ENCODE peak calls at places on chromosomes 12 and 14, in five cellular contexts. J is naive thymus-derived CD8-positive, alpha-beta T cell; E is SK-N-SH; S is suprapubic skin; L is T follicular helper cell. B is an unnamed sample.

GRCh38 chr14:50835280-50835679 is 4.3 kb upstream of the NIN start:
- DNase-seq in S (no peak), E (no peak), L (no peak), J (no peak), B (no peak)

GRCh38 chr12:70854138-70854537 is 66.4 kb downstream of the PTPRR start:
- DNase-seq in J (no peak), S (no peak), E (no peak), L (no peak), B (no peak)

GRCh38 chr14:100176811-100177327 is 17.4 kb upstream of the DEGS2 start:
- DNase-seq in L (no peak), S (no peak), J (no peak), E (no peak), B (no peak)

GRCh38 chr12:28223853-28224252 is 33.6 kb downstream of the CCDC91 start:
- DNase-seq in J (no peak), L (no peak), E (no peak), S (no peak), B (no peak)

GRCh38 chr12:13277278-13277677 is 80.8 kb downstream of the EMP1 start:
- DNase-seq in J (no peak), E (no peak), S (no peak), L (no peak), B (no peak)

GRCh38 chr12:115230576-115230975 is 546.6 kb upstream of the TBX3 start:
- DNase-seq in E (no peak), J (no peak), L (no peak), S (no peak), B (no peak)

GRCh38 chr12:47067778-47068431 is 11.5 kb upstream of the PCED1B start:
- DNase-seq in E (no peak), J (no peak), L (no peak), S (no peak), B (no peak)

GRCh38 chr12:6326316-6326959 is 15.4 kb downstream of the TNFRSF1A start:
- DNase-seq in E (peak; percentile 78), L (no peak), S (no peak), J (no peak), B (no peak)

GRCh38 chr14:76289276-76289675 is 86.7 kb upstream of the ESRRB start:
- DNase-seq in J (no peak), L (no peak), S (no peak), E (no peak), B (no peak)

GRCh38 chr12:74988156-74988555 is 221.5 kb downstream of the KCNC2 start:
- DNase-seq in S (no peak), J (no peak), E (no peak), L (no peak), B (no peak)

GRCh38 chr14:61526405-61527312 is 168.7 kb upstream of the HIF1A start:
- DNase-seq in S (no peak), L (no peak), E (no peak), J (no peak), B (no peak)

GRCh38 chr12:20588057-20588456 is 107.1 kb upstream of the SLCO1C1 start:
- DNase-seq in E (peak; percentile 79), J (no peak), L (no peak), S (no peak), B (no peak)

GRCh38 chr14:53599221-53599945 is 357.2 kb downstream of the BMP4 start:
- DNase-seq in E (no peak), J (no peak), S (no peak), L (no peak), B (no peak)

GRCh38 chr12:75480469-75480949 is at the start of gene GLIPR1:
- DNase-seq in J (peak; percentile 55), E (peak; percentile 2), S (peak; percentile 83), L (peak; percentile 53), B (peak; percentile 11)